ENCODE peak calls at places on chromosomes 6 and 20, in nine cellular contexts. D, Z, S, V, L, F, A, H and G are unnamed samples. For H3K9me3, the result is how much of the 10 kb centered on the place peaks cover.

GRCh38 chr6:45822864-45823263 is 192.8 kb downstream of the CLIC5 start:
- DNase-seq in F (no peak), A (no peak), Z (no peak), L (no peak), V (no peak), D (no peak), S (no peak), H (no peak), G (no peak)

GRCh38 chr6:25963426-25964123 is 973 bp downstream of the TRIM38 start:
- DNase-seq in A (no peak), F (no peak), V (no peak), L (no peak), D (no peak), S (peak), H (no peak), Z (no peak), G (no peak)

GRCh38 chr6:3633711-3634110 is 117.8 kb downstream of the PXDC1 start:
- DNase-seq in V (no peak), Z (no peak), S (no peak), F (no peak), A (no peak), H (no peak), L (no peak), D (no peak), G (no peak)

GRCh38 chr20:5835234-5835845 is 85.1 kb downstream of the SHLD1 start:
- DNase-seq in S (peak), V (peak), L (no peak), F (no peak), Z (peak), D (no peak), H (peak), A (peak), G (peak)

GRCh38 chr20:3011752-3012151 is 31.7 kb upstream of the GNRH2 start:
- DNase-seq in H (no peak), L (no peak), D (no peak), Z (no peak), F (no peak), S (no peak), V (no peak), A (no peak), G (no peak)

GRCh38 chr6:35302604-35303218 is 5.1 kb downstream of the DEF6 start:
- DNase-seq in D (peak), Z (no peak), V (no peak), A (peak), H (peak), L (peak), S (peak), F (peak), G (peak)

GRCh38 chr6:34487536-34487935 is 21.7 kb downstream of the PACSIN1 start:
- DNase-seq in D (no peak), L (no peak), H (no peak), V (no peak), Z (no peak), A (no peak), F (no peak), S (no peak), G (no peak)

GRCh38 chr20:64109831-64110391 is 2.5 kb upstream of the NPBWR2 start:
- DNase-seq in H (no peak), A (no peak), F (no peak), Z (no peak), D (peak), L (peak), S (no peak), V (no peak), G (no peak)

GRCh38 chr20:1377984-1378742 is 14.7 kb downstream of the FKBP1A start:
- DNase-seq in Z (no peak), F (no peak), V (no peak), S (peak), H (peak), L (no peak), A (no peak), D (no peak), G (no peak)

GRCh38 chr20:815914-816606 is 17.5 kb upstream of the FAM110A start:
- DNase-seq in V (peak), Z (peak), H (peak), F (no peak), S (peak), A (peak), D (no peak), L (peak), G (peak)

GRCh38 chr6:38760097-38760496 is 45.0 kb downstream of the DNAH8 start:
- DNase-seq in F (no peak), L (no peak), Z (no peak), V (no peak), H (no peak), S (no peak), A (no peak), D (no peak), G (no peak)

GRCh38 chr6:4844108-4844507 is 67.9 kb downstream of the CDYL start:
- DNase-seq in L (no peak), S (no peak), A (no peak), V (no peak), Z (no peak), H (no peak), F (no peak), D (no peak), G (no peak)
- H3K9me3 ChIP-seq in L (under half), S (under half), A (under half), V (under half), Z (under half), H (under half), F (under half), D (under half), G (under half)

DNA sequence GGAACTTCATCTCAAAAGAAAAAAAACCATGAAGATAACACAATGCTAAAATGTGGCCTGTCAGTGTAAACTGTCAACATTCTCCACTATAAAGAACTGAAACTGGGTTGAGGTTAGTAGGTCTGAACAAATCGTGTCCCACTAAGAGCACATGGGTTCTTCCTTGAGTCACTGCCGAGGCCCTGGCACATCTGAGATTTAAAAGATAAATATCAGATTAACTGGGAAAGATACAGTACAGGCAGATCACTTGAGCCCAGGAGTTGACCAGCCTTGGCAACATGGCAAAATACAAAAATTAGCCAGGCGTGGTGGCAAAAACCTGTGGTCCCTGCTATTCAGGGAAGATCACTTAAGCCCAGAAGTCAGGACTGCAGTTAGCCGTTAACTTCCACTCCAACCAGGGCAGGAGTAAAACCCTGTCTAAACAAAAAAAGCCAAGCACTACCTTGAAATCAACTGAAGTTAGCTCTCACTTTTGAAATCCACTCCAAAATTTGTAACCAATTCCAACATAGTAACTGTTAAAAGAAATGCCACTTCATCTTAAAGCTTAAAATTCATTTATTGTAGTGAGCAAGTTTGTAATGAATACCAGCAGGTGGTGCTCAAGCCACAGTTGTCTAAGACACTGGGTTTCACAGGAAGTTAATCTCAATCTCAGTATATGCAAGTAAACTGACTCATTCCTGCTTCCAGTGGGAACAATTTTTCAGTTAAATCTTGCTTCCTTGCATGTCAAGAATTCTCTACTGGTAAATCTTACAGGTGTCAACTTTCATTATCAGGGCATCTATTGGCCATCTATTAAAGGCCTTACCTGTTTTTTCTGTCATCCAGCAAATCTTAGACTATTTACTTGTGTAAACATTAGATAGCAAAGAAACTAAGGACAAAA is 5.4 kb downstream of the EEF1A1 start:
- DNase-seq in H (peak), Z (no peak), L (peak), S (peak), F (no peak), A (peak), D (peak), V (no peak), G (no peak)
- H3K9me3 ChIP-seq in H (under half), Z (under half), L (under half), S (under half), F (under half), A (under half), D (under half), V (under half), G (under half)

DNA sequence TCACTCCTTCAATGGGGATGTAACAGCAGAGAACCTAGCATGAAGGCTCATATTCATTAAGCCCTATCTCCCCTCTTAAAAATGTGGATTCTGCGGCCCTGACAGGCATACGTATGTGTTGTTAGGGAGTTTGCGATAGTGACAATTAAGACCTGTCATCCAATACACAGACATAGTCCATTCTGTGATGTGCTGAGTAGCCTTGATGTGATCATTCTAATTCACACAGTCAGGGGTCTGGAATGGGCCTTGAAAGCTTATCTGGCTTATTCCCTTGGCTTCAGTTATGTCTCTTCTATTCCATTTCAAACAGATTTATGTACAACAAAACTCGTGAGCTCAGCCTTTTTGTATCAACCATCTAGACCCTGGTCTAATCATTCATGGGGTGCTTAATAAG is 469.2 kb upstream of the NRSN1 start:
- DNase-seq in Z (no peak), F (no peak), H (no peak), L (no peak), A (no peak), S (no peak), V (no peak), D (no peak), G (no peak)
- H3K9me3 ChIP-seq in Z (under half), F (under half), H (under half), L (under half), A (under half), S (under half), V (under half), D (under half), G (under half)

DNA sequence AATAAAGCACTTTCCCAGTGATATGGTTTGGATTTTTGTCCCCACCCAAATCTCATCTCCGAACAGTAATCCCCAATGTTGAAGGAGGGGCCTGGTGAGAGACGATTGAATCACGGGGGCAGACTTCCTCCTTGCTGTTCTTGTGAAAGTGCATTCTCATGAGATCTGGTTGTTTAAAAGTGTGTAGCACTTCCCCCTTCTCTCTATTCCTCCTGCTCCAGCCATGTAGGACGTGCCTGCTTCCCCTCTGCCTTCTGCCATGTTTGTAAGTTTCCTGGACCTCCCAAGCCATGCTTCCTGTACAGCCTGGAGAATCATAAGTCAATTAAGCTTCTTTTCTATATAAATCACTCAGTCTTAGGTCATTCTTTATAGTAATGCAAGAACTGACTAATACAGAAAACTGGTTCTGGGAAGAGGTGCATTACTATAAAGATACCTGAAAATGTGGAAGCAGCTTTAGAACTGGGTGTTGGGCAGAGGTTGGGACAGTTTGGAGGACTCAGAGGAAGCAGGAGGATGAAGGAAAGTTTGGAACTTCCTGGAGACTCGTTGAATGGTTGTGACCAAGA is 7.4 kb downstream of the EPM2A start:
- DNase-seq in A (no peak), V (no peak), H (no peak), F (no peak), Z (no peak), L (no peak), D (no peak), S (no peak), G (no peak)
- H3K9me3 ChIP-seq in A (under half), V (under half), H (under half), F (under half), Z (under half), L (under half), D (under half), S (under half), G (under half)

GRCh38 chr6:155614606-155615005 is 159.0 kb upstream of the NOX3 start:
- DNase-seq in V (no peak), S (no peak), F (no peak), L (no peak), A (no peak), H (no peak), Z (no peak), D (no peak), G (no peak)

DNA sequence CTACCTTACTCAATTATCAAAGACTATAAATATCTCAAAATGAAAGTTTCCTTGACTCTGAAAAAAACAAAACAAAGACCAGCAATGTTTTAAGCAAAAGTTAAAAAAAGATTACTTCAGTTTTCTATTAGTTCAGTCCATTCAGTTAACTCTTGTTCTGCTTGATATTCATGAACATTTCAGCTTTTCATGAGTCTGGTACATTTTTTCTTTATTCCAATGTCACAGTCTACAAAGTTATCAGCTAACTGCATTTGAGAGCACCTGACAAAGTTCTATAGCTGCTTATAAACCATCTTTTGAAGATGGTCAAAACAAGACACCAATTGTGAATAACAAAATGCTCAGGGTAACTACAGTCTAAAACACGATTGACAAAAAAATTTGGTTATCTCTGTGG is 156.1 kb upstream of the NOX3 start:
- DNase-seq in A (no peak), Z (no peak), V (no peak), H (no peak), D (no peak), F (no peak), L (no peak), S (no peak), G (no peak)
- H3K9me3 ChIP-seq in A (under half), Z (under half), V (under half), H (under half), D (under half), F (under half), L (under half), S (under half), G (under half)

GRCh38 chr6:24945046-24945445 is 9.3 kb upstream of the RIPOR2 start:
- DNase-seq in H (no peak), S (no peak), V (no peak), D (no peak), F (no peak), A (no peak), Z (no peak), L (no peak), G (no peak)
- H3K9me3 ChIP-seq in H (under half), S (under half), V (under half), D (under half), F (under half), A (under half), Z (under half), L (under half), G (under half)

GRCh38 chr20:59735917-59736316 is 131.6 kb downstream of the PHACTR3 start:
- DNase-seq in Z (no peak), V (no peak), L (no peak), S (no peak), A (no peak), F (no peak), D (no peak), H (no peak), G (no peak)
- H3K9me3 ChIP-seq in Z (under half), V (under half), L (under half), S (under half), A (under half), F (under half), D (under half), H (under half), G (under half)

DNA sequence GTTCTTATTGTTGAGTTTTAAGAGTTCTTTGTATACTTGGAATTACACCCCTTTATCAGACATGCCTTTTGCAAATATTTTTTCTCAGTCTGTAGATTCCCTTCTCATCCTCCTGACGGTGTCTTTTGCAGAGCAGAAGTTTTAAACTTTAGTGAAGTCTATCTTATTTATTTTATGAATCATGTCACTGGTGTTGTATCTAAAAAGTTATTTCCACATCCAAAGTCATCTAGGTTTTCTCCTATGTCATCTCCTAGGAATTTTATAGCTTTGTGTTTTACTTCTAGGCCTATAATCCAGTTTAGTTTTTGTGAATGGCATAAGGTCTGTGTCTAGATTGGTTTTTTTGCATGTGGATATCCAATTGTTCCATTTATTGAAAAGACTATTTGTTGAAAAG is 271.3 kb downstream of the KIF16B start:
- DNase-seq in D (no peak), S (peak), H (no peak), L (no peak), A (no peak), V (no peak), F (no peak), Z (no peak), G (no peak)
- H3K9me3 ChIP-seq in D (under half), S (under half), H (under half), L (under half), A (under half), V (under half), F (under half), Z (under half), G (under half)

GRCh38 chr6:169474362-169474761 is 220.7 kb upstream of the THBS2 start:
- DNase-seq in Z (no peak), S (no peak), F (no peak), D (no peak), H (no peak), V (no peak), A (no peak), L (no peak), G (no peak)

GRCh38 chr6:169479783-169480495 is 221.9 kb downstream of the WDR27 start:
- DNase-seq in V (no peak), A (no peak), F (no peak), Z (no peak), H (no peak), L (no peak), D (no peak), S (no peak), G (no peak)
- H3K9me3 ChIP-seq in V (under half), A (under half), F (under half), Z (under half), H (under half), L (under half), D (under half), S (under half), G (under half)